ENCODE peak calls at places on chromosomes 13 and 19, in nine cellular contexts. R, L, V, W, I, K, M, B and E are unnamed samples.

GRCh38 chr19:10603873-10604459 is 16.9 kb upstream of the AP1M2 start:
- DNase-seq in R (no peak), L (no peak), V (no peak), W (no peak), I (no peak), K (no peak), M (peak), B (no peak), E (peak)

GRCh38 chr13:49351871-49352270 is 92.0 kb downstream of the CAB39L start:
- DNase-seq in R (no peak), L (no peak), V (peak), W (no peak), I (no peak), K (no peak), M (peak), B (no peak), E (no peak)

GRCh38 chr19:31908486-31909255 is 436.7 kb upstream of the ZNF507 start:
- DNase-seq in R (no peak), L (no peak), V (no peak), W (no peak), I (no peak), K (no peak), M (no peak), B (no peak), E (no peak)

GRCh38 chr13:61052175-61052574 is 363.5 kb downstream of the PCDH20 start:
- DNase-seq in R (no peak), L (no peak), V (no peak), W (no peak), I (no peak), K (no peak), M (no peak), B (no peak), E (no peak)

GRCh38 chr19:49555600-49556411 is 24.6 kb downstream of the NOSIP start:
- DNase-seq in R (no peak), L (no peak), V (no peak), W (no peak), I (peak), K (peak), M (peak), B (no peak), E (peak)

GRCh38 chr13:109784590-109785140 is 1.7 kb downstream of the IRS2 start:
- DNase-seq in R (peak), L (no peak), V (no peak), W (peak), I (peak), K (peak), M (peak), B (peak), E (peak)

GRCh38 chr19:18117364-18117691 is 19.8 kb downstream of the MAST3 start:
- DNase-seq in R (no peak), L (no peak), V (no peak), W (no peak), I (no peak), K (no peak), M (no peak), B (no peak), E (no peak)

GRCh38 chr19:38658462-38659306 is 11.2 kb downstream of the ACTN4 start:
- DNase-seq in R (no peak), L (peak), V (peak), W (peak), I (peak), K (no peak), M (peak), B (no peak), E (peak)